ENCODE peak calls at places on chromosomes 5 and 9, in eight cellular contexts. J is brain microvascular endothelial cell, W is breast epithelium, H is adrenal gland, T is lower lobe of right lung, S is natural killer cell, A is osteocyte, F is Calu3. R is an unnamed sample.

GRCh38 chr9:38026021-38026809 is 42.8 kb downstream of the SHB start:
- DNase-seq in J (peak), W (no peak), H (peak), T (no peak), S (no peak), A (no peak), F (peak), R (no peak)

GRCh38 chr9:118896356-118897000 is 472.8 kb downstream of the BRINP1 start:
- DNase-seq in J (no peak), W (no peak), H (no peak), T (no peak), S (no peak), A (no peak), F (no peak), R (no peak)

GRCh38 chr5:71996789-71997188 is 110.5 kb upstream of the MAP1B start:
- DNase-seq in J (no peak), W (no peak), H (no peak), T (no peak), S (no peak), A (no peak), F (no peak), R (no peak)

GRCh38 chr9:128696923-128697707 is 5.2 kb upstream of the PKN3 start:
- DNase-seq in J (no peak), W (no peak), H (no peak), T (peak), S (no peak), A (no peak), F (no peak), R (no peak)

GRCh38 chr5:129905467-129906176 is 1.4 kb downstream of the CHSY3 start:
- DNase-seq in J (no peak), W (no peak), H (no peak), T (peak), S (no peak), A (no peak), F (no peak), R (no peak)

GRCh38 chr5:96254980-96255681 is 177.9 kb downstream of the PCSK1 start:
- DNase-seq in J (peak), W (no peak), H (no peak), T (no peak), S (no peak), A (no peak), F (peak), R (no peak)

GRCh38 chr9:83976372-83976771 is 3.6 kb downstream of the HNRNPK start:
- DNase-seq in J (no peak), W (no peak), H (no peak), T (no peak), S (no peak), A (no peak), F (no peak), R (no peak)

GRCh38 chr5:73640861-73641320 is 14.9 kb downstream of the ARHGEF28 start:
- DNase-seq in J (no peak), W (no peak), H (no peak), T (no peak), S (no peak), A (no peak), F (no peak), R (no peak)

GRCh38 chr5:147904110-147904509 is 2.2 kb downstream of the C5orf46 start:
- DNase-seq in J (no peak), W (no peak), H (no peak), T (no peak), S (no peak), A (no peak), F (no peak), R (no peak)

GRCh38 chr5:66595877-66596790 is at the start of gene MAST4:
- DNase-seq in J (peak), W (peak), H (peak), T (peak), S (no peak), A (peak), F (peak), R (peak)

GRCh38 chr5:88602584-88602983 is 280.4 kb downstream of the MEF2C start:
- DNase-seq in J (no peak), W (no peak), H (peak), T (no peak), S (no peak), A (no peak), F (peak), R (no peak)

GRCh38 chr5:36441215-36441614 is 139.5 kb upstream of the RANBP3L start:
- DNase-seq in J (no peak), W (no peak), H (no peak), T (no peak), S (no peak), A (no peak), F (no peak), R (no peak)

GRCh38 chr9:27337833-27338526 is 41.0 kb upstream of the EQTN start:
- DNase-seq in J (no peak), W (no peak), H (no peak), T (peak), S (no peak), A (no peak), F (no peak), R (no peak)

GRCh38 chr5:175809531-175810121 is 61.8 kb upstream of the CPLX2 start:
- DNase-seq in J (peak), W (no peak), H (no peak), T (no peak), S (no peak), A (no peak), F (no peak), R (no peak)

GRCh38 chr9:114592356-114592755 is 4.8 kb downstream of the ATP6V1G1 start:
- DNase-seq in J (peak), W (no peak), H (peak), T (no peak), S (no peak), A (no peak), F (no peak), R (no peak)
- TF ChIP-seq CTCF in J (peak), W (peak), H (peak), T (peak), S (peak), A (peak), F (no peak), R (no peak)

DNA sequence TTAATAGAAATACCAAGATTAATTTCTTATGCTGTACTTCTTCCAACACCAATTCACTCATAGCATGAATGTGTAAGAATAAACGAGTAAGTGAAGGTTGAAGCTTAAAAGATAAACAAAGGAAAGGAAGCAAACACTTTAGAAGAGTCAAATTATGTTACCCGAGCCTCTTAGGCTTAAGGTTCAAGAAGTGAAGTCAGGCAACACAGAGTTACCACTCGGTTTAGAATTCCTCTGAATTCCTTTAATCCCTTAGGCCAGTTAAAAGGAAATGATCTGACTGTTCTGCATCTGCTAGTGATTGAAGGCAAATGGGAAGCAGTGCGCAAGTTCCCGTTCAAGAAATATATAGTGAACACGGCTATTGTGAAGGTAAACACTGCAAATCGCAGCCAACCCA is 836.9 kb upstream of the ZNF608 start:
- DNase-seq in J (no peak), W (no peak), H (no peak), T (no peak), S (no peak), A (no peak), F (no peak), R (no peak)
- TF ChIP-seq CTCF in J (no peak), W (no peak), H (no peak), T (no peak), S (no peak), A (no peak), F (no peak), R (no peak)

DNA sequence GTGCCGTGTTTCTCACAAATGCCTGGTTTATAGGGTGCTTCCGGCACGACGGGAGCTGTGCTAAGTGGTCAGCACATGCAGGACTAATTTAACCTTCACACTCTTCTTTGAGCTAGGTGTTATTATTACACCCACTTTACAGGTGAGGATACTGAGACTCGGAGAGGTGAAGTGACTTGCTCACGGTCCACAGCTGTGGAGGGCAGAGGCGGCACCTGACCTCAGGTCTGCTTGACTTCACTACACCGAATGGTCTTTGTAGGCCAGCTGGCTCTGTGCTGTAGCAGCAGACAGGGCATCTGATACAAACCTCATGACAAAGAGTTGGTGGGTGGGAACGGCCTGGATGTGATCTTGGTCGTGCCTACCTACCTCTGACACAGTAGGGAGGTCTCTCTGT is 102.0 kb upstream of the BOD1 start:
- DNase-seq in J (no peak), W (no peak), H (no peak), T (no peak), S (no peak), A (no peak), F (no peak), R (no peak)
- TF ChIP-seq CTCF in J (no peak), W (no peak), H (no peak), T (no peak), S (no peak), A (no peak), F (no peak), R (no peak)

GRCh38 chr5:135568923-135569360 is 9.8 kb downstream of the CXCL14 start:
- DNase-seq in J (no peak), W (no peak), H (no peak), T (no peak), S (no peak), A (no peak), F (no peak), R (no peak)

GRCh38 chr5:135571210-135571609 is 7.6 kb downstream of the CXCL14 start:
- DNase-seq in J (no peak), W (no peak), H (no peak), T (no peak), S (no peak), A (no peak), F (no peak), R (no peak)

GRCh38 chr5:135570453-135570764 is 8.4 kb downstream of the CXCL14 start:
- DNase-seq in J (no peak), W (no peak), H (no peak), T (no peak), S (no peak), A (no peak), F (no peak), R (no peak)

GRCh38 chr5:135568241-135568640 is 10.6 kb downstream of the CXCL14 start:
- DNase-seq in J (no peak), W (no peak), H (no peak), T (no peak), S (no peak), A (no peak), F (no peak), R (no peak)

DNA sequence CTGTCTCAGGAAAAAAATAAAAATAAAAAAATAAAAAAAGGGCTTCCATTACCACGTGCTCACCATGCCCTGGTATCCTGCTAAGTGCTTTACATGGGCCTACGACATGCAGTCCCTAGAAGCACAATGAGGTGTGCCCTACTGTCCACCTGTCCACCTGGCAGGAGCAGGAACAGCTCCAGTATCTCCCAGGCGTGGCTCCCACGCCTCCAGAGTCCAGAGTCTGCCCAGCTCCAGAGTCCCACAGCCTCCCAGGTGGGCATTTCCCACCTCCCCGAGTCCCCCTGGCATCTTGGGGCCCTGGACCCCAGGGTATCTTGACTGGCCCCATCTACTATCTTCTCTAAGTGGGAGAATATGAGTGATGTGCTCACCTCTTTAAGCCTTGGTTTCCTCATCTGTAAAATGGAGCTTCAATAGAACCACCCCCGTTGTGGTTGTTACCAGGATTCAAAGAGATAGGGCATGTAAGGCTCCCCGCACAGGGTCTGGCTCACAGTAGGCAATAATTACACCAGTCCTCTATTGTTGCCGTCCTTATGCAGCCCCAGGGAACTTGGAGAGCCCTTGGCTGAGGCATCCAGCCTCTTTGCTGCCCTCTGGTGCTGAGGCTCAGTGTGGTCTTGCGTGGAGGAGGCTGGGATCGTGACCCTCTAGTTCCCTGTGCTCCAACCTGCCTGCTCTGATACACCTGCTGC is 8.9 kb downstream of the CXCL14 start:
- DNase-seq in J (peak), W (no peak), H (no peak), T (no peak), S (no peak), A (no peak), F (peak), R (no peak)
- TF ChIP-seq CTCF in J (peak), W (peak), H (peak), T (peak), S (no peak), A (peak), F (peak), R (peak)

GRCh38 chr5:80935811-80936385 is 24.3 kb upstream of the RASGRF2 start:
- DNase-seq in J (no peak), W (no peak), H (no peak), T (no peak), S (no peak), A (no peak), F (peak), R (no peak)
- TF ChIP-seq CTCF in J (peak), W (no peak), H (no peak), T (no peak), S (no peak), A (no peak), F (no peak), R (no peak)

DNA sequence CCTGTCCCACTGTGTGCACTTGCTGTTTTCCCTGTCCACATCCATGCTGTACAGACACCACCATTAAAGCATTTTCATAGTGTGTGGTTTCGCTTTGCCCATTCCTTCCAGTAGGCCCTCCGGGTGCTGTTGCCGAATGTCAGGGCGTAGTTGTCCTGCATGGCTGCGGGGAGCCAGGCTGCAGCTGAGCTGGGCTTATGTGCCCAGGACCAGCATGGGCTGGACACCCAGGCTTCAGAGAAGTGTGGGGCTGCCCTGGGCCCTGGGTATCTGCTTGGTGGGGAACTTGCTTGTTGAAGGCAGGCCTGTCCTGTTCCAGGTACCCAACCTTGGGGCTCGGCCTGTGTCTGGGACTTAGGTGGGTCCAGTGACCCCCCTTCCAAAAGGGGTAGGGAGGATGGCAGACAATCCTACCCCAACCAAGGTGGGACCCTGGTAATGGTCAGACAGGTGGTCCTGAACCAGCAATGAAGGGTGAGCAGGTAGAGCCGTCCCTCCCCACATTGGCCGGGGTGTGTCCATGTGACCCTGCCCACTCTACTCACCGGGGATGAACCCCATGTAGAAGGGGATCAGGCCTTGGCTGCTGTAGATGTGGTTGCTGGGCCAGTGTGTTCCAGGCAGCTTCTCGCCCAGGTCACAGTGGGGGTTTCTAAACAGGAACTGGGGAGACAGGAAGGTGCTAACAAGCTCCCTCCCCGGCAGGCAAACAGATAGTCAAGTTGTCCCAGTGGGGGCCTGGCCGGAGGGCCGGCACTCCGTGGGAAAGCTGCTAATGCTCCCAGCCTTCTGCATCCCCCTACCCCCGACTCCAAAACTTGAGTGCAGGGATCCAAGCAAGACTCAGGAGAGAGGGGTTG is 2.8 kb downstream of the TUBB4B start:
- DNase-seq in J (no peak), W (no peak), H (no peak), T (no peak), S (no peak), A (no peak), F (no peak), R (no peak)
- TF ChIP-seq CTCF in J (no peak), W (no peak), H (no peak), T (no peak), S (no peak), A (no peak), F (no peak), R (no peak)

DNA sequence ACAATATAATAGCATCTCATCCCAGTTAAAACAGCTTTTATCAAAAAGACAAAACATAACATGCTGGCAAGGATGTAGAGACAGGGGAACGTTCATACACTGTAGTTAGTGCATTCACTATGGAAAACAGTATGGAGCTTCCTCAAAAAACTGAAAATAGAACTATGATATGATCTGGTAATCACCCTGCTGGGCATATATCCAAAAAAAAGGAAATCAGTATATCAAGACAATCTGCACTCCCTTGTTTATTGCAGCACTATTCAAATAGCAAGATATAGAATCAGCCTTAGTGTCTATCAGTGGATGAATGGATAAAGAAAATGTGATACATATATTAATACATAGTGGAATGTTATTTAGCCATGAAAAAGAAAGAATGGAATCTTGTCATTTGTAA is 88.5 kb downstream of the PBX3 start:
- DNase-seq in J (no peak), W (no peak), H (no peak), T (no peak), S (no peak), A (no peak), F (no peak), R (no peak)
- TF ChIP-seq CTCF in J (no peak), W (no peak), H (no peak), T (no peak), S (no peak), A (no peak), F (no peak), R (no peak)

R was measured in type B pancreatic cell.